ENCODE peak calls at places on chromosomes 1 and 21, in ten cellular contexts. V, P, T, Z, S, E, L, G, N and J are unnamed samples.

GRCh38 chr21:36539434-36540150 is 59.7 kb upstream of the CLDN14 start:
- DNase-seq in P (no peak), Z (no peak), V (no peak), S (no peak), N (no peak), L (no peak), T (no peak), G (no peak), E (no peak), J (no peak)

GRCh38 chr1:114153621-114154145 is at the start of gene SYT6:
- DNase-seq in N (no peak), P (no peak), E (peak), L (no peak), G (no peak), V (no peak), Z (no peak), T (peak), S (no peak), J (no peak)

GRCh38 chr1:209248649-209249279 is 334.8 kb upstream of the CAMK1G start:
- DNase-seq in T (peak), L (no peak), S (peak), E (peak), V (peak), G (peak), P (peak), N (peak), Z (peak), J (no peak)

GRCh38 chr1:55427576-55427975 is 212.4 kb upstream of the USP24 start:
- DNase-seq in L (no peak), V (no peak), N (no peak), T (no peak), E (no peak), S (no peak), P (no peak), G (no peak), Z (no peak), J (no peak)

GRCh38 chr1:46719689-46720088 is 775 bp upstream of the EFCAB14 start:
- DNase-seq in E (peak), P (no peak), N (no peak), L (no peak), Z (no peak), V (peak), T (peak), G (no peak), S (no peak), J (no peak)

GRCh38 chr21:41878831-41879189 is 334 bp downstream of the PRDM15 start:
- DNase-seq in P (peak), L (peak), S (peak), V (peak), T (peak), Z (peak), G (peak), E (peak), N (peak), J (peak)

GRCh38 chr21:16633851-16634521 is 878.9 kb upstream of the CXADR start:
- DNase-seq in L (no peak), P (no peak), G (peak), T (no peak), E (no peak), V (no peak), Z (no peak), S (peak), N (no peak), J (no peak)

GRCh38 chr1:22582670-22583635 is 19.7 kb downstream of the EPHA8 start:
- DNase-seq in Z (peak), E (no peak), L (no peak), V (no peak), P (no peak), T (no peak), N (no peak), S (no peak), G (no peak), J (no peak)

GRCh38 chr1:200273305-200273704 is 136.5 kb downstream of the ZNF281 start:
- DNase-seq in N (no peak), P (no peak), E (no peak), Z (no peak), G (no peak), V (no peak), S (no peak), T (no peak), L (no peak), J (no peak)

GRCh38 chr1:30754684-30755171 is 2.8 kb downstream of the LAPTM5 start:
- DNase-seq in G (no peak), S (no peak), L (no peak), N (no peak), Z (no peak), V (no peak), T (no peak), E (no peak), P (no peak), J (no peak)

GRCh38 chr21:34092241-34092921 is 19.0 kb downstream of the MRPS6 start:
- DNase-seq in T (no peak), Z (no peak), E (peak), N (no peak), S (no peak), V (no peak), P (no peak), L (no peak), G (no peak), J (no peak)

GRCh38 chr1:67973061-67973460 is 77.4 kb downstream of the DIRAS3 start:
- DNase-seq in G (no peak), E (no peak), S (no peak), P (no peak), Z (no peak), T (peak), N (no peak), L (no peak), V (no peak), J (no peak)

GRCh38 chr21:35426897-35427296 is 377.8 kb upstream of the RUNX1 start:
- DNase-seq in S (no peak), T (no peak), G (no peak), Z (no peak), V (no peak), L (no peak), P (no peak), E (no peak), N (no peak), J (no peak)

GRCh38 chr21:31220567-31220966 is 123.5 kb downstream of the TIAM1 start:
- DNase-seq in N (no peak), G (no peak), P (no peak), Z (no peak), T (no peak), L (no peak), V (no peak), E (no peak), S (peak), J (no peak)

GRCh38 chr1:17162941-17163340 is 42.0 kb upstream of the PADI1 start:
- DNase-seq in L (no peak), T (no peak), S (no peak), E (no peak), Z (no peak), V (no peak), N (peak), G (no peak), P (no peak), J (no peak)

GRCh38 chr1:192555399-192555798 is 20.2 kb upstream of the RGS1 start:
- DNase-seq in P (no peak), V (no peak), S (no peak), E (no peak), L (no peak), Z (no peak), T (no peak), N (no peak), G (no peak), J (no peak)

GRCh38 chr1:156124557-156125483 is 10.3 kb downstream of the LMNA start:
- DNase-seq in V (peak), P (no peak), G (peak), S (no peak), L (no peak), N (peak), Z (no peak), T (no peak), E (peak), J (no peak)

GRCh38 chr1:99814373-99814900 is 35.7 kb upstream of the AGL start:
- DNase-seq in S (no peak), G (no peak), P (no peak), N (no peak), E (no peak), V (no peak), T (no peak), Z (no peak), L (no peak), J (no peak)

GRCh38 chr1:245583575-245584330 is 429.0 kb downstream of the KIF26B start:
- DNase-seq in S (peak), P (no peak), V (no peak), G (no peak), N (peak), L (no peak), E (no peak), T (no peak), Z (no peak), J (no peak)

GRCh38 chr1:2558861-2559260 is 2.7 kb downstream of the TNFRSF14 start:
- DNase-seq in S (no peak), T (no peak), N (no peak), V (no peak), L (no peak), Z (no peak), G (no peak), P (no peak), E (no peak), J (no peak)

GRCh38 chr1:2558420-2558819 is 2.2 kb downstream of the TNFRSF14 start:
- DNase-seq in S (no peak), T (no peak), P (no peak), V (no peak), Z (no peak), L (no peak), G (no peak), N (no peak), E (no peak), J (no peak)

GRCh38 chr1:2556277-2557145 is at the start of gene TNFRSF14:
- DNase-seq in N (no peak), P (no peak), L (no peak), V (peak), E (no peak), T (no peak), S (peak), Z (peak), G (peak), J (no peak)

GRCh38 chr1:2558030-2558400 is 1.8 kb downstream of the TNFRSF14 start:
- DNase-seq in N (no peak), L (no peak), T (no peak), Z (no peak), V (no peak), S (no peak), G (no peak), E (no peak), P (no peak), J (no peak)

DNA sequence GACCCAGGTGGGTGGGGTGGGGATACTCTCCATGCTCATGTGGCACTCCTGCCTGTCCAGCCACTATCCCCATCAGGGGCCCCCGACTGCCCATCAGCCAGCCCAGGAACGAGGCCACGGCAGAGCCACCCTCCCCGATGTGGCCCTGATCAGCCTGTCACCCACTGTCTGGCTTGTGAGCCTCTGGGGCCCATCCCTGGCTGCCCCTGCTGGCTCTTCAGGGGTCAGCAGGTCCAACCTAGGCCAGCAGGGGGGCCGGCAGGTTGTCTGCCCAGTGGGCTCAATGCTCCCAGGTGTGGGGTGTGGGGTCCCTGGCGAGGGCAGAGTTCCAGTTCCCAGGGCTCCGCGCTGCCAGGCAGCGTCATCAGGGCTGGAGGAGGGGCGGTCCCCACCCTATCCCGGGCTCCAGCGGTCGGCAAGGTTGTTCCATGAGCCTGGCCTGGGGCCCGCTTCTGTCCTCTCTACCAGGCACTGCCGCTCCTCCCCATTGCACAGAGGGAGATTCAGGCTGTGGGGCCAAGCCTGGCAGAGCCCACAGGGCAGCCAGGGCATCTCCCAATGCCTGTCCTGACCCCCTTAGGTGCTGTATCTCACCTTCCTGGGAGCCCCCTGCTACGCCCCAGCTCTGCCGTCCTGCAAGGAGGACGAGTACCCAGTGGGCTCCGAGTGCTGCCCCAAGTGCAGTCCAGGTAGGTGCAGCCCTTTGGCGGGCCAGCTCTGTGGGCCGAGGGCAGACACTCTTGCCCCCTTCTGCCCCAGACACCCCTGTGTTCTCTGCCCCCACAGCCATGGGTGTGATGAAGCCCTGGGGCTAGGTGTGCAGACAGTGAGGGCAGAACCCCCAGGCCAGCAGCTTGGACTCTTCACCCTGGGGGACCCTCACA is 1.2 kb downstream of the TNFRSF14 start:
- DNase-seq in P (no peak), T (no peak), V (peak), E (no peak), G (no peak), N (no peak), Z (no peak), S (no peak), L (no peak), J (no peak)
- H3K27ac ChIP-seq in P (no peak), T (no peak), V (peak), E (no peak), G (peak), N (no peak), Z (peak), S (no peak), L (peak), J (peak)

DNA sequence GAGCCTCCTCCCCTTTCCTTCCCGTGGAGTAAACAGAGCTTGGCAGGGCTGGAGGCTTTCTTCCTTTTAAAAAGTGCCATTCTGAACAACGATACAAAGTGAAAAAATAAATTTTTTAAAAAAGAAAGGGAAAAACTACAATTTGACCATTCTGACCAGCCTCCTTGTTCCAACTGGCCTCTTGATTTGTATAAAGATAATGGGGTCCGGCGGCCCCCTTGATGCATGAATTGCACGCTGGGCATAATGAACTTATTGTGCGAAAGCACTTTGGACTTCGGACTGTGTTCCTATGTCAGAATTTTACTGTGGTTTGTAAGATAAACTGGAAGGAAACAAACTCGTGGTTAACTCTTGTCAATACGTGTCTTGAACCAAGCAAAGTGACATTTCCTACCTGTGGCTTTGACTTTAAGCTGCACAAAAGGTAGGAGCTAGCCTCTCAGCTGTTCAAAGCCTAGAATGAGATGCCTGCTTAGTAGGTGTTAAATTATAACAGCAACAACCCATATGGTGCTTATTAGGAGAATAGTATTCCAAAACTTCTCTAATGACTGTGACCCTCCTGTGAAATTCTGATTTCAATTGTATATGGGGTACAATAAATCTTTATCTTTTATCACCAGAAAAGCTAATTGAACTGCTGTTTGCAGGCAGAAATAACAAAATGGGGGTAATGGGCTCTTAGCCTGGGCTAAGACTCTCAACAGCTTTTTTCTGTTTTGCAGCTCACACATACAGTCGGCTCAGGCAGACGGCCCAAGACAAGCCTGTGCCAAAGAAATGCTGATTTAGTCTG is 9.4 kb downstream of the IRF2BP2 start:
- DNase-seq in L (no peak), T (no peak), S (peak), Z (peak), E (no peak), P (no peak), V (peak), N (peak), G (peak), J (no peak)
- H3K27ac ChIP-seq in L (peak), T (peak), S (peak), Z (peak), E (peak), P (peak), V (peak), N (peak), G (peak), J (peak)

GRCh38 chr1:39266792-39267191 is 62.3 kb downstream of the MACF1 start:
- DNase-seq in V (no peak), T (no peak), E (no peak), S (no peak), L (no peak), P (no peak), Z (no peak), N (no peak), G (no peak), J (no peak)
- H3K27ac ChIP-seq in V (no peak), T (no peak), E (peak), S (no peak), L (no peak), P (no peak), Z (peak), N (no peak), G (peak), J (no peak)

DNA sequence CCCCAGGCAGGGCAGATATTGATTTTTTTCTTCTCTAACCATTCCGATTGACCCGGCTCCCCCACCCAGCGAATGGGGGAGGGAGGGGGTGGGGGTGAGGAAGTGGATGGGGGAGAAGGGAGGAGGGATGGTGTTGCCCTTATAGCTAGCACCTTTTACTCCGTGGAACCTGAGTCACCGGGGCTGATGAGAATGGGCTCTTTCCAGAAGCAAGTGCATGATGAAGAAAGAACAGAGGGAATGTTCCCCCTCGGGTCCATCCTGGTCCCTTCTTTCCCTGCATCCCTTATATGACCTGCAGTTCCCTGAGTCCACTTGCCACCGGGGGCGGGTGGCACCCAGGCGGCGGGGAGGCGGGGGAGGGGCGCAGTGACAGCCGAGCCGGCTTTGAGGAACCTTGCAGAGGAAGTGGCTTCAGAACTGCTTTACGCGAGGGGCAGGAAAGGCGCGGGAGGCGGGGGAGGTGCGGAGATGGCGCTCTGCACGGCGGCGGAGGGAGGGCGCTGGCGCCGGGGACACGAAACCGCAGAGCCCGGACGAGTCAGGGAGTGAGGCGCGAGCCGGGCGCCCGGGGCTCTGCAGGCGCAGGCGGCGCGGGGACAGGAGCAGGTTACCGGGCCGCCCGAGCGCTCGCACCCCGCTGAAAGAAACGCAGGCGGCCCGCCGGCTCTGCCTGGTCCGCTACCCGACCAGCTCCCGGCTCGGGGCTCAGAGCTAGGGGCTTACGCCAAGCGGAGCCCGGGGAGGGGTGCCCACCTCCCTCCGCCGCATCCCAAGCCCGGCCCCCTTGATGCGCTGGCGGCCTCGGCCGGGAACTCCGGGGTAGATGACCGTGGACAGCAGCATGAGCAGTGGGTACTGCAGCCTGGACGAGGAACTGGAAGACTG is 49.7 kb downstream of the RASSF5 start:
- DNase-seq in S (peak), Z (peak), L (no peak), P (no peak), T (peak), E (peak), G (peak), V (peak), N (peak), J (peak)
- H3K27ac ChIP-seq in S (peak), Z (peak), L (peak), P (no peak), T (no peak), E (no peak), G (peak), V (peak), N (peak), J (no peak)

GRCh38 chr1:226657788-226658537 is 81.1 kb downstream of the ITPKB start:
- DNase-seq in S (no peak), N (no peak), P (no peak), T (no peak), E (no peak), L (no peak), G (no peak), Z (no peak), V (no peak), J (peak)

GRCh38 chr1:226655251-226656163 is 83.6 kb downstream of the ITPKB start:
- DNase-seq in P (no peak), S (no peak), N (no peak), Z (no peak), V (no peak), L (no peak), E (no peak), T (peak), G (no peak), J (no peak)

GRCh38 chr1:226658538-226659125 is 80.5 kb downstream of the ITPKB start:
- DNase-seq in T (no peak), S (no peak), L (no peak), G (no peak), P (no peak), V (no peak), Z (no peak), E (no peak), N (no peak), J (no peak)

GRCh38 chr1:226656201-226656600 is 82.9 kb downstream of the ITPKB start:
- DNase-seq in Z (no peak), T (peak), P (no peak), V (no peak), E (peak), N (no peak), L (no peak), S (no peak), G (no peak), J (no peak)

GRCh38 chr1:226656601-226657277 is 82.3 kb downstream of the ITPKB start:
- DNase-seq in E (no peak), Z (no peak), L (no peak), G (no peak), P (no peak), N (no peak), S (peak), V (peak), T (no peak), J (no peak)
- H3K27ac ChIP-seq in E (no peak), Z (no peak), L (no peak), G (no peak), P (peak), N (no peak), S (peak), V (no peak), T (peak), J (no peak)

DNA sequence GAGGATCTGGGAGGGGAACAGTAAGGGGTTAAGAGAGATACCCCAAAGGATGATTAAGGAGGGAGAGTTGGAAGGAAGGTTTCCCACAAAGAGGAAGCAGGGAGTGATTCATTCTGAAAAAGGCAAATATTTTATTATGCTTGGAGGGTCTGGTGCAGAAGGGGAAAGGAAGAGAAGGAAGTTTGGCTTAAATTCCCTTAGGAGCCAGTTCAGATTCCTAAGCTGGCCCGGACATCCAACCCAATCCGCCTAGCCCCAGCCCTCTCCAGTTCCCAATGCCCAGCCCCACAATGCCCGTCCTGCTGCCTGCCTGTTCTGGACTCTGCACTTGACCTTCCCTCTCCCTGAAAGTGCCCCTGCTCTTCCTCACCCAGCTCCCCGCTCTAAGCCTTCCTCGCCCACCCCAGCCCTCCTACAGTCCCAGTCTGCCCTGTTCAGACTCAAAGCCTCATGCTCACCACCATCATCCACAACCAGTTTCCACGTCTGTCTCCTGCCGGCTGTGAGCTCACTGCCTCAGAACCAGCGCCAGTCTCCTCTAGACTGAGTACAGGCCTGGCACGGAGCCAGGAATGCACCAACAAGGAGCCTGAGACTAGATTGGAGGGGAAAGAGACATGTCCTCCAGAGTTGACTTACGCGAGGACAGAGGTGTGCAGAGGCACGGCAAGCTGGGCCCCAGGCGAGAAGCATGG is 18.9 kb downstream of the CAPN2 start:
- DNase-seq in Z (peak), G (peak), T (no peak), P (no peak), L (no peak), E (no peak), V (peak), N (no peak), S (peak), J (peak)
- H3K27ac ChIP-seq in Z (peak), G (peak), T (no peak), P (peak), L (peak), E (no peak), V (peak), N (peak), S (no peak), J (no peak)